ENCODE peak calls at places on chromosome 15, in seven cellular contexts. H is mammary epithelial cell, X is endothelial cell, J is AG04450, E is left ventricle myocardium inferior, L is ovary, Y is psoas muscle. G is an unnamed sample.

GRCh38 chr15:40787344-40787841 is 17.6 kb downstream of the C15orf62 start:
- DNase-seq in J (no peak), L (no peak), E (no peak), Y (peak; percentile 47), H (peak; percentile 97), X (no peak), G (peak; percentile 27)

GRCh38 chr15:75928680-75929608 is 25.3 kb downstream of the FBXO22 start:
- DNase-seq in H (no peak), E (no peak), J (no peak), Y (no peak), L (no peak), X (peak; percentile 62), G (no peak)

GRCh38 chr15:70815604-70816003 is 38.4 kb downstream of the LARP6 start:
- DNase-seq in E (no peak), J (no peak), Y (no peak), L (no peak), X (no peak), H (no peak), G (no peak)

GRCh38 chr15:63870043-63870394 is 36.3 kb upstream of the HERC1 start:
- DNase-seq in J (no peak), H (no peak), X (no peak), E (no peak), Y (no peak), L (no peak), G (no peak)

GRCh38 chr15:67838789-67839332 is 984 bp downstream of the RNU6-1 start:
- DNase-seq in J (no peak), E (peak; percentile 50), X (peak; percentile 62), L (peak; percentile 59), H (peak; percentile 42), Y (peak; percentile 85), G (no peak)

GRCh38 chr15:64024172-64025050 is 21.9 kb downstream of the DAPK2 start:
- DNase-seq in J (no peak), L (no peak), X (no peak), E (no peak), Y (no peak), H (no peak), G (no peak)

GRCh38 chr15:70698412-70698811 is 64.9 kb downstream of the UACA start:
- DNase-seq in X (no peak), L (no peak), E (no peak), Y (no peak), H (no peak), J (no peak), G (no peak)

GRCh38 chr15:56916825-56917477 is 1.5 kb upstream of the TCF12 start:
- DNase-seq in H (no peak), J (no peak), E (no peak), L (no peak), Y (no peak), X (no peak), G (no peak)

GRCh38 chr15:27017168-27017809 is 46.3 kb downstream of the GABRG3 start:
- DNase-seq in J (peak; percentile 47), X (peak; percentile 85), L (no peak), E (no peak), Y (no peak), H (peak; percentile 16), G (peak; percentile 59)

GRCh38 chr15:61118885-61119284 is 110.2 kb downstream of the RORA start:
- DNase-seq in J (no peak), L (no peak), E (no peak), X (no peak), H (no peak), Y (no peak), G (no peak)

DNA sequence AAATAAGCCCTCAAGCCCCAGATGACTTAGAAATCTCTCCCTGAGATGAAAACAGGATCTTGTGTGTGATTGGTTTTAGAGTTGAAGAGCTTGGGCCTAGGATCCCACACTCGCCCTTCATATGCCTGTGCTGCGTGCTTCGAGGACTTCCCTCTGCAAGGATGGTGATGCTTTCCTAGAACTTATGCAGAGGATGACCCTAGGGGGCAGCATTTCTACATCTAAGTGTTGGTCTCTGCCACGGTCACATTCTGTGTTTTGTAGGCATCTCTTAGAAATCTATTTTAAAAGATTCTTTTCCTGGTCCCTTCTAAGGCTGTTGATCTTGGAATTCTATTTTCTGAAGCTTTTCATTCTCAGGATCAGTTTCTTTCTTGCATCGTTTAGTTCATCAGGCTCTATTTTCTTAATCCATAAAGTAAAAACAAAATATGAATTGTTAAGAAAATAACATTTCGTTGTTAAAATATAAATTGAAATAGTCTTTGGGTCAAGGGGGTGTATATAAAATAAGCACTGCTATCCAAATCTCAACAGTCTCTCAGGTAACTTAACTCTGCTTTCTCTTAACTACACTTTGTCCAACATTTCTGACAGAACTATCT is 45.7 kb downstream of the WDR76 start:
- DNase-seq in L (peak; percentile 43), J (peak; percentile 51), X (peak; percentile 70), E (no peak), Y (no peak), H (peak; percentile 27), G (peak; percentile 73)
- TF ChIP-seq CTCF in L (no peak), J (peak; percentile 80), X (peak; percentile 55), E (peak; percentile 65), Y (peak; percentile 40), H (peak; percentile 65), G (peak; percentile 84)

GRCh38 chr15:49154799-49155109 is 645 bp downstream of the COPS2 start:
- DNase-seq in Y (no peak), L (no peak), X (no peak), E (no peak), J (no peak), H (no peak), G (no peak)

GRCh38 chr15:49152552-49153337 is 2.7 kb downstream of the COPS2 start:
- DNase-seq in L (no peak), H (peak; percentile 3), X (no peak), E (no peak), J (no peak), Y (no peak), G (no peak)

GRCh38 chr15:49154359-49154758 is 1.0 kb downstream of the COPS2 start:
- DNase-seq in Y (no peak), E (no peak), H (no peak), L (no peak), X (no peak), J (no peak), G (no peak)

GRCh38 chr15:49155834-49156627 is 632 bp upstream of the COPS2 start:
- DNase-seq in J (no peak), Y (no peak), L (no peak), E (no peak), X (peak; percentile 47), H (peak; percentile 12), G (peak; percentile 25)

GRCh38 chr15:49155110-49155833 is at the start of gene COPS2:
- DNase-seq in Y (peak; percentile 95), L (peak; percentile 90), H (peak; percentile 98), X (peak; percentile 87), E (peak; percentile 91), J (peak; percentile 97), G (peak; percentile 99)
- TF ChIP-seq CTCF in Y (no peak), L (peak; percentile 25), H (no peak), X (no peak), E (no peak), J (no peak), G (no peak)

GRCh38 chr15:80310776-80311175 is 58.8 kb upstream of the CTXND1 start:
- DNase-seq in H (peak; percentile 10), Y (no peak), J (no peak), L (no peak), E (no peak), X (no peak), G (no peak)

GRCh38 chr15:80309769-80310384 is 57.9 kb upstream of the CTXND1 start:
- DNase-seq in L (no peak), J (no peak), H (peak; percentile 6), E (no peak), X (peak; percentile 42), Y (no peak), G (peak; percentile 31)

DNA sequence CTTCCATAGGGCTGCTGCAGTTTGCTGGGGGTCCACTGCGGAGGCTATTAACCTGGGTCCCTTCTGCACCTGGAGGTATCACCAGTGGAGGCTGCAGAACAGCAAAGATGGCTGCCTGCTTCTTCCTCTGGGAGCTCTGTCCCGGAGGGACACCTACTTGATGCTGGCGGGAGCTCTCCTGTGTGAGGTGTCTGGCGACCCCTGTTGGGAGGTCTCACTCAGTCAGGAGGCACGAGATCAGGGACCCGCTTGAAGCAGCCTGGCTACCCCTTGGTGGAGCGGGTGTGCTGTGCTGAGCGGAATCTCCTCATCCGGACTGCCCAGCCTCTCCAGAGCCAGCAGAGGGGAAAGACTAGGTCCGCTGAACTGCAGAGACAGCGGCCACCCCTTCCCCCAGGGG is 56.0 kb upstream of the CTXND1 start:
- DNase-seq in Y (no peak), L (no peak), J (no peak), E (no peak), X (no peak), H (no peak), G (no peak)
- TF ChIP-seq CTCF in Y (no peak), L (no peak), J (no peak), E (no peak), X (no peak), H (no peak), G (no peak)

GRCh38 chr15:69027976-69028518 is 13.6 kb downstream of the NOX5 start:
- DNase-seq in X (no peak), L (no peak), E (no peak), J (no peak), H (no peak), Y (no peak), G (no peak)

GRCh38 chr15:69034352-69034751 is 19.9 kb downstream of the NOX5 start:
- DNase-seq in H (peak; percentile 95), X (no peak), L (no peak), J (peak; percentile 26), Y (no peak), E (no peak), G (peak; percentile 87)

GRCh38 chr15:69032006-69032405 is 17.5 kb downstream of the NOX5 start:
- DNase-seq in H (no peak), Y (no peak), L (no peak), E (no peak), J (no peak), X (no peak), G (no peak)

GRCh38 chr15:69032703-69033373 is 18.3 kb downstream of the NOX5 start:
- DNase-seq in L (no peak), Y (no peak), H (no peak), J (no peak), X (no peak), E (no peak), G (no peak)

DNA sequence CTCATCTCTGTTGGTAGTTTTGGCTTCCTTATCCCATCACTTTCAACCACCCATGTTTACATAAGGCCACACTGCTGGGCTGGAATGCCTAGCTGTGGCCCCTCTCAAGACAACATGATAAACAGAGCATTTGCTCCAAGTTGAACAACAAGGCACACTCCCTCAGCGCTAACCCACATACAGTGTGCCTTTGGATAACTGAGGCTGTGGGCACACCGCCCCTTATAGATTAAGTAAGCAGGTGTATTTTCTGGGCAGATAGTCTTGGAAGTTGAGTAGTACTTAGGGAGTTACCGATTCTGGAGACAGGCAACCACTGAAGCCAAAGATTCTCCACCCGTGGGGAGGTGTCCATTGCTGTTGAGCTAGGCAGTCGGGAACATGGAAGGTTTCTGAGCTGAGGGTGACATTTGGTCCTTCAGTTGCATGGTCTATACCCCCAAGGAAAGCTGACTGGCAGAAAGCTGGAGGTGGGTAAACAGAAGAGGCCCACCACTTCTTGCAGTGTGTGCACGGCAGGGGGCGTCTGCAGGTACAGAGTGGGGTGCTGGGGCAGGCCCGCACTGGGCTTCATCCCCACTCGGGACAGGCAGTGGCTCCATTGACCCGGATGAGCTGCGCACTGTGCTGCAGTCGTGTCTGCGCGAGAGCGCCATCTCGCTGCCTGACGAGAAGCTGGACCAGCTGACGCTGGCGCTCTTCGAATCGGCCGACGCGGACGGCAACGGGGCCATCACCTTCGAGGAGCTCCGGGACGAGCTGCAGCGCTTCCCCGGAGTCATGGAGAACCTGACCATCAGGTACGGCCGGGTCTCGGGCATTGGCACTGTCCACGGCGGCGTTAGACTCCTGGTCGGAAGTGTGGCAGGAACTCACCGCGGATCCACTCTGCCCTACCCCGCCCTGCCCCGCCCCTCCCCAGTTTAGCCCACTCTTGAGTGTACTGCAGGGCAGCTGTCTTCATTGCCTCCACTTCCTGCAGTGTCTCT is 16.8 kb downstream of the NOX5 start:
- DNase-seq in L (peak; percentile 23), H (no peak), Y (peak; percentile 67), E (peak; percentile 24), X (peak; percentile 64), J (no peak), G (no peak)
- TF ChIP-seq CTCF in L (no peak), H (peak; percentile 65), Y (peak; percentile 28), E (peak; percentile 63), X (peak; percentile 30), J (peak; percentile 55), G (peak; percentile 49)

G was measured in HFFc6.